ENCODE peak calls at places on chromosomes 1 and 21, in eight cellular contexts. C is cardiac fibroblast, Y is cardiac muscle cell, X is astrocyte of the cerebellum, L is PC-3, O is thoracic aorta, G is dorsolateral prefrontal cortex, S is fibroblast of mammary gland. W is an unnamed sample.

GRCh38 chr1:116418091-116418830 is 45.2 kb downstream of the ATP1A1 start:
- DNase-seq in C (peak; percentile 80), Y (peak; percentile 85), X (peak; percentile 23), L (peak; percentile 76), O (peak; percentile 11), G (peak; percentile 80), S (peak; percentile 72), W (peak; percentile 95)

GRCh38 chr21:45971487-45972352 is 9.8 kb upstream of the COL6A1 start:
- DNase-seq in C (peak; percentile 90), Y (peak; percentile 78), X (no peak), L (no peak), O (no peak), G (no peak), S (peak; percentile 98), W (no peak)

GRCh38 chr1:203028784-203029553 is 2.7 kb downstream of the PPFIA4 start:
- DNase-seq in C (no peak), Y (no peak), X (no peak), L (no peak), O (no peak), G (no peak), S (no peak), W (no peak)

GRCh38 chr1:85484716-85485115 is 19.8 kb upstream of the DDAH1 start:
- DNase-seq in C (no peak), Y (no peak), X (no peak), L (peak; percentile 54), O (no peak), G (no peak), S (no peak), W (no peak)

GRCh38 chr1:184242507-184242943 is 144.3 kb upstream of the C1orf21 start:
- DNase-seq in C (peak; percentile 44), Y (peak; percentile 48), X (no peak), L (peak; percentile 62), O (no peak), G (no peak), S (peak; percentile 38), W (no peak)

GRCh38 chr1:204321665-204322064 is 38.1 kb downstream of the PLEKHA6 start:
- DNase-seq in C (no peak), Y (no peak), X (no peak), L (peak; percentile 37), O (no peak), G (no peak), S (peak; percentile 51), W (no peak)

GRCh38 chr1:162530318-162530984 is 31.1 kb upstream of the UAP1 start:
- DNase-seq in C (no peak), Y (no peak), X (no peak), L (no peak), O (no peak), G (no peak), S (peak; percentile 10), W (peak; percentile 48)

GRCh38 chr1:10867138-10867721 is 70.8 kb upstream of the CASZ1 start:
- DNase-seq in C (peak; percentile 20), Y (peak; percentile 44), X (no peak), L (peak; percentile 69), O (no peak), G (peak; percentile 41), S (peak; percentile 1), W (peak; percentile 53)

GRCh38 chr1:40936878-40937484 is 42.5 kb upstream of the CTPS1 start:
- DNase-seq in C (peak; percentile 78), Y (peak; percentile 63), X (peak; percentile 22), L (no peak), O (no peak), G (no peak), S (peak; percentile 59), W (no peak)

GRCh38 chr1:116154536-116154935 is 43.3 kb downstream of the MAB21L3 start:
- DNase-seq in C (no peak), Y (no peak), X (no peak), L (no peak), O (no peak), G (no peak), S (no peak), W (no peak)

GRCh38 chr1:211947396-211948295 is 87.7 kb downstream of the INTS7 start:
- DNase-seq in C (no peak), Y (no peak), X (no peak), L (no peak), O (no peak), G (no peak), S (no peak), W (no peak)

GRCh38 chr1:15736035-15736665 is at the start of gene SLC25A34:
- DNase-seq in C (no peak), Y (no peak), X (no peak), L (no peak), O (no peak), G (no peak), S (no peak), W (no peak)

GRCh38 chr1:82220754-82221153 is 420.0 kb downstream of the ADGRL2 start:
- DNase-seq in C (no peak), Y (no peak), X (no peak), L (no peak), O (no peak), G (no peak), S (no peak), W (no peak)

DNA sequence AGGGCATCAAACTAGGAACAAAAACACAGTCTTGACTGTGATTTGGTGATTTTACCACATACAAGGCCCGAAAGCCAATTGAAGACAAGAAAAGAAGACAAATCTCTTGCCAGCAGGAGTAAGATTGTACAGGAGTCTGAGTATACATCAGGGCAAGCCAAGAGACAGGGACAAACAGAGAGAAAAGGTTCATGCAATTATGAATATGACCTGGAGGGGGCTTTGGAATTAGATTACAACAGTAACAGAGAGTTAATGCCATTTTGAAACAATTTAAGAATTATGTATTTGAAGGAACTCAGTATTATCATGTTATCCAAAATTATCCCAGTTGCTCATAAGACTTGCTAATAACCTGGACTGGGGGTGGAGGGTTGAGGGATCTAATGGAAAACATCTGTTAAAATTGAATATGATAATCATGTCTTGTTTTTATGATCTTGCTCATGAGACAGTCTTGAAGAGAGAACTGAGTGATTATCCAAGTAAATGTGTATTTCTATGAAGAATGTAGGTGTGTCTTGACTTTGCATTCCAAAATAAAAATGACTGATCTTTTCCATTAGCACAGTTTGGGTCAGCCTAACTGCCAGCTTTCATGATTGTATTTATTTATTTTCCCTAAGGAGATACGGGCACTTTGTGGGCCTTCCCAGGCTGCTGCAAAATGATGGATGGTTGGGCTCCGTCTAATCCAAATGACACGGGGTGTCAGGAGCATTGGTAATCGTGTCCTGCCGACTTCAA is 117.7 kb downstream of the ERG start:
- DNase-seq in C (peak; percentile 46), Y (peak; percentile 50), X (no peak), L (peak; percentile 52), O (no peak), G (no peak), S (peak; percentile 7), W (no peak)
- TF ChIP-seq CTCF in C (peak; percentile 46), Y (peak; percentile 48), X (peak; percentile 42), L (peak; percentile 58), O (peak; percentile 48), G (no peak), S (peak; percentile 30), W (peak; percentile 21)

DNA sequence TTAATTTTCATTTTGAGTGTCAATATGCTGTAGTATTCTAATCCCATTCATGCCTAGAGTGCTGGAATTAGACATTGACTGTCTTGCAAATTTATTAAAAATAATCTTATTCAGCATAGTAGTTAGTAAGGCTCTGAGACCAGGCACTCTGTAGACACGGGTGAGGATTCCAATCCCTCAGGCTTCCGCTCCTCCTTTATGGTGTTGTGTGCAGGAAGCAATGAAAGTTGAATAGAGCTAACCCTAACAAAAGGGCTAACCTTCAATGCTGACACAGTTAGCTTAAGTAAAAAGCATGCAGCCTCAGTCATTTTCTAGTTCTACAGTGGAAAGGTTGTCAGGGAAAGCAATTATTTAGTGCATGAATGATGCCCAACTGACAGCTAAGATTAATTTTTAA is 199.6 kb upstream of the SGIP1 start:
- DNase-seq in C (no peak), Y (no peak), X (no peak), L (no peak), O (no peak), G (no peak), S (no peak), W (no peak)
- H3K4me3 ChIP-seq in C (peak overlapping the region; percentile 52), Y (no peak overlapping the region), X (no peak overlapping the region), L (no peak overlapping the region), O (peak overlapping the region; percentile 79), G (peak overlapping the region; percentile 66), S (no peak overlapping the region), W (peak overlapping the region; percentile 89)

GRCh38 chr1:2539312-2539907 is 9.3 kb upstream of the HES5 start:
- DNase-seq in C (no peak), Y (no peak), X (no peak), L (peak; percentile 47), O (no peak), G (no peak), S (no peak), W (no peak)
- TF ChIP-seq CTCF in C (peak; percentile 34), Y (no peak), X (peak; percentile 19), L (peak; percentile 54), O (no peak), G (no peak), S (no peak), W (peak; percentile 43)

GRCh38 chr1:53890522-53890941 is 935 bp upstream of the YIPF1 start:
- DNase-seq in C (no peak), Y (no peak), X (no peak), L (no peak), O (no peak), G (no peak), S (no peak), W (no peak)
- H3K4me3 ChIP-seq in C (no peak overlapping the region), Y (no peak overlapping the region), X (no peak overlapping the region), L (peak overlapping the region; percentile 94), O (peak overlapping the region; percentile 90), G (peak overlapping the region; percentile 94), S (peak overlapping the region; percentile 93), W (peak overlapping the region; percentile 96)

GRCh38 chr1:31127266-31127665 is 61.7 kb upstream of the PUM1 start:
- DNase-seq in C (peak; percentile 51), Y (peak; percentile 64), X (no peak), L (no peak), O (no peak), G (no peak), S (peak; percentile 50), W (no peak)
- TF ChIP-seq CTCF in C (peak; percentile 22), Y (peak; percentile 32), X (no peak), L (no peak), O (no peak), G (no peak), S (peak; percentile 19), W (no peak)

GRCh38 chr1:185734929-185735666 is 907 bp downstream of the HMCN1 start:
- DNase-seq in C (peak; percentile 33), Y (peak; percentile 41), X (no peak), L (peak; percentile 6), O (no peak), G (no peak), S (peak; percentile 34), W (no peak)
- H3K4me3 ChIP-seq in C (peak overlapping the region; percentile 61), Y (peak overlapping the region; percentile 52), X (peak overlapping the region; percentile 51), L (peak overlapping the region; percentile 80), O (peak overlapping the region; percentile 89), G (peak overlapping the region; percentile 56), S (peak overlapping the region; percentile 63), W (peak overlapping the region; percentile 3)

W was measured in GM06990.